ENCODE peak calls at places on chromosome 22, in six cellular contexts. C is Peyer's patch; I is coronary artery; L is NCI-H510A; Y is activated naive CD4-positive, alpha-beta T cell; Z is T-helper 17 cell. J is an unnamed sample.

GRCh38 chr22:17910561-17911311 is 113.6 kb downstream of the MICAL3 start:
- DNase-seq in Y (no peak), C (peak; percentile 54), Z (no peak), I (peak; percentile 92), L (no peak), J (peak; percentile 63)

GRCh38 chr22:38437416-38437815 is 17.6 kb downstream of the KCNJ4 start:
- DNase-seq in Z (no peak), I (no peak), Y (no peak), C (no peak), L (no peak), J (no peak)

GRCh38 chr22:36740716-36741115 is 35.2 kb downstream of the IFT27 start:
- DNase-seq in I (peak; percentile 24), Y (no peak), L (no peak), C (peak; percentile 7), Z (no peak), J (no peak)

GRCh38 chr22:41447435-41448188 is 1.0 kb upstream of the TOB2 start:
- DNase-seq in Z (peak; percentile 31), Y (peak; percentile 43), C (peak; percentile 83), I (peak; percentile 88), L (peak; percentile 40), J (peak; percentile 90)

GRCh38 chr22:42630901-42631602 is 9.3 kb downstream of the ATP5MGL start:
- DNase-seq in I (no peak), Y (no peak), L (no peak), Z (no peak), C (no peak), J (no peak)

GRCh38 chr22:41436322-41437113 is 10.1 kb downstream of the TOB2 start:
- DNase-seq in L (no peak), Z (no peak), Y (no peak), I (no peak), C (no peak), J (no peak)

GRCh38 chr22:46239261-46240048 is 10.6 kb downstream of the CDPF1 start:
- DNase-seq in L (no peak), C (peak; percentile 63), Z (no peak), I (no peak), Y (no peak), J (no peak)

GRCh38 chr22:31586137-31586920 is 75.7 kb downstream of the PISD start:
- DNase-seq in Z (no peak), L (no peak), C (no peak), I (no peak), Y (no peak), J (no peak)

GRCh38 chr22:36191106-36191836 is 10.3 kb downstream of the APOL4 start:
- DNase-seq in Z (no peak), L (no peak), C (no peak), Y (no peak), I (peak; percentile 75), J (no peak)

GRCh38 chr22:50010676-50011446 is 1.7 kb downstream of the IL17REL start:
- DNase-seq in C (peak; percentile 40), I (no peak), Z (peak; percentile 66), Y (no peak), L (no peak), J (no peak)

GRCh38 chr22:49013707-49014106 is 814.0 kb downstream of the BRD1 start:
- DNase-seq in Y (no peak), I (no peak), C (no peak), Z (no peak), L (no peak), J (no peak)

GRCh38 chr22:49703990-49704344 is 123.7 kb downstream of the BRD1 start:
- DNase-seq in Y (no peak), I (peak; percentile 41), Z (no peak), L (no peak), C (no peak), J (no peak)

GRCh38 chr22:27876684-27877083 is 42.4 kb downstream of the PITPNB start:
- DNase-seq in C (no peak), Z (no peak), L (no peak), I (no peak), Y (no peak), J (no peak)

GRCh38 chr22:37749831-37750595 is 53.2 kb downstream of the TRIOBP start:
- DNase-seq in I (no peak), C (no peak), Z (no peak), Y (no peak), L (no peak), J (no peak)

GRCh38 chr22:43891360-43892182 is at the start of gene PNPLA5:
- DNase-seq in L (no peak), I (no peak), C (no peak), Z (no peak), Y (no peak), J (no peak)

GRCh38 chr22:41094036-41094435 is 1.6 kb downstream of the EP300 start:
- DNase-seq in L (no peak), Y (no peak), I (no peak), C (peak; percentile 60), Z (no peak), J (no peak)

GRCh38 chr22:32202539-32203180 is 2.2 kb downstream of the RFPL2 start:
- DNase-seq in Y (no peak), Z (no peak), L (peak; percentile 38), C (peak; percentile 83), I (no peak), J (peak; percentile 82)

J was measured in left lung.